ENCODE peak calls at places on chromosomes 13 and 19, in seven cellular contexts. Z is progenitor cell of endocrine pancreas, R is EH, U is pulmonary artery endothelial cell, E is pancreas, T is NCI-H187, B is AG04450. W is an unnamed sample.

GRCh38 chr19:34676697-34677385 is at the start of gene SCGB2B2:
- DNase-seq in R (no peak), T (peak; percentile 98), B (no peak), Z (no peak), U (peak; percentile 27), E (no peak), W (peak; percentile 28)

GRCh38 chr19:38736036-38736412 is 8.2 kb downstream of the CAPN12 start:
- DNase-seq in T (no peak), E (peak; percentile 73), B (no peak), U (no peak), R (peak; percentile 44), Z (no peak), W (no peak)

GRCh38 chr19:9945319-9945966 is 9.1 kb upstream of the OLFM2 start:
- DNase-seq in U (no peak), Z (no peak), E (peak; percentile 35), R (peak; percentile 100), T (no peak), B (peak; percentile 97), W (peak; percentile 99)

GRCh38 chr13:90070362-90070761 is 1277.1 kb upstream of the MIR17HG start:
- DNase-seq in U (no peak), E (no peak), Z (no peak), B (no peak), T (no peak), R (no peak), W (peak; percentile 0)

GRCh38 chr19:41193420-41194156 is 569 bp downstream of the CYP2S1 start:
- DNase-seq in R (no peak), U (no peak), B (no peak), Z (no peak), E (no peak), T (no peak), W (no peak)

GRCh38 chr13:109131698-109132257 is 502.4 kb downstream of the MYO16 start:
- DNase-seq in U (no peak), B (no peak), E (no peak), Z (no peak), T (no peak), R (no peak), W (no peak)

GRCh38 chr13:114105351-114106225 is 26.8 kb downstream of the RASA3 start:
- DNase-seq in B (no peak), R (peak; percentile 74), T (no peak), Z (no peak), E (no peak), U (no peak), W (peak; percentile 56)

GRCh38 chr19:21566073-21566472 is 60.7 kb downstream of the ZNF429 start:
- DNase-seq in T (no peak), E (no peak), Z (no peak), B (no peak), U (no peak), R (no peak), W (no peak)

GRCh38 chr13:113428469-113428865 is 24.8 kb downstream of the ADPRHL1 start:
- DNase-seq in R (no peak), T (no peak), U (no peak), Z (no peak), E (no peak), B (no peak), W (no peak)

GRCh38 chr19:49506575-49507105 is 5.8 kb upstream of the FCGRT start:
- DNase-seq in R (peak; percentile 61), T (peak; percentile 47), E (peak; percentile 80), Z (no peak), B (no peak), U (no peak), W (peak; percentile 29)

GRCh38 chr19:33175886-33176669 is 18.1 kb upstream of the LRP3 start:
- DNase-seq in E (peak; percentile 31), Z (peak; percentile 23), U (no peak), B (no peak), T (no peak), R (peak; percentile 57), W (peak; percentile 58)

GRCh38 chr13:111518161-111518791 is 197.8 kb downstream of the TEX29 start:
- DNase-seq in U (no peak), Z (no peak), B (no peak), E (no peak), R (no peak), T (peak; percentile 22), W (no peak)

GRCh38 chr13:28497143-28497876 is 2.4 kb upstream of the FLT1 start:
- DNase-seq in E (no peak), R (no peak), T (no peak), Z (no peak), U (no peak), B (no peak), W (no peak)

GRCh38 chr19:54133312-54133956 is 4.1 kb upstream of the CNOT3 start:
- DNase-seq in E (no peak), B (peak; percentile 74), U (no peak), Z (peak; percentile 38), T (no peak), R (no peak), W (peak; percentile 40)

GRCh38 chr13:34124912-34125311 is 307.0 kb downstream of the RFC3 start:
- DNase-seq in R (no peak), U (no peak), E (peak; percentile 18), B (no peak), Z (no peak), T (no peak), W (no peak)

GRCh38 chr13:109144693-109145437 is 515.5 kb downstream of the MYO16 start:
- DNase-seq in U (no peak), Z (no peak), E (no peak), B (no peak), T (no peak), R (no peak), W (peak; percentile 47)